ENCODE peak calls at places on chromosome 12, in six cellular contexts. I is naive thymus-derived CD4-positive, alpha-beta T cell; W is GM23338; O is natural killer cell; S is NB4; V is NCI-H187 treated with DMSO at 0.1 percent for 48 hours. M is an unnamed sample.

GRCh38 chr12:63982787-63983186 is 138.3 kb downstream of the SRGAP1 start:
- DNase-seq in V (no peak), W (no peak), I (no peak), O (no peak), S (no peak), M (no peak)

GRCh38 chr12:53657041-53657440 is 18.8 kb downstream of the ATP5MC2 start:
- DNase-seq in V (no peak), S (no peak), O (no peak), W (no peak), I (no peak), M (no peak)

GRCh38 chr12:30827406-30828055 is 72.8 kb upstream of the CAPRIN2 start:
- DNase-seq in S (no peak), V (no peak), I (no peak), W (no peak), O (no peak), M (no peak)

GRCh38 chr12:118746960-118747359 is 234.4 kb upstream of the SRRM4 start:
- DNase-seq in V (no peak), S (no peak), W (no peak), I (no peak), O (no peak), M (no peak)

GRCh38 chr12:70246580-70246979 is 3.3 kb downstream of the CNOT2 start:
- DNase-seq in W (no peak), S (no peak), V (no peak), I (no peak), O (no peak), M (no peak)

GRCh38 chr12:96368233-96368632 is 32.0 kb downstream of the CDK17 start:
- DNase-seq in I (no peak), S (no peak), O (no peak), V (no peak), W (no peak), M (no peak)

GRCh38 chr12:65826513-65827171 is 2.4 kb downstream of the HMGA2 start:
- DNase-seq in W (peak), S (peak), O (no peak), V (no peak), I (no peak), M (no peak)

GRCh38 chr12:100391856-100392255 is 35.0 kb downstream of the SLC17A8 start:
- DNase-seq in O (no peak), V (no peak), S (no peak), I (no peak), W (no peak), M (no peak)

GRCh38 chr12:80445083-80445482 is 1.0 kb downstream of the PTPRQ start:
- DNase-seq in I (no peak), O (no peak), W (no peak), S (no peak), V (no peak), M (no peak)

GRCh38 chr12:110465024-110465423 is 3.0 kb downstream of the GPN3 start:
- DNase-seq in I (no peak), V (no peak), W (no peak), S (no peak), O (no peak), M (no peak)

GRCh38 chr12:84920331-84920730 is 7.7 kb upstream of the SLC6A15 start:
- DNase-seq in I (no peak), O (no peak), S (no peak), W (no peak), V (no peak), M (no peak)

GRCh38 chr12:28583771-28584261 is 393.6 kb downstream of the CCDC91 start:
- DNase-seq in V (no peak), O (no peak), I (no peak), S (peak), W (peak), M (no peak)

GRCh38 chr12:76037130-76038105 is 5.8 kb upstream of the PHLDA1 start:
- DNase-seq in W (peak), S (peak), V (peak), I (peak), O (no peak), M (peak)

GRCh38 chr12:71865166-71865713 is 25.7 kb downstream of the TBC1D15 start:
- DNase-seq in V (no peak), W (no peak), I (no peak), S (peak), O (no peak), M (no peak)

GRCh38 chr12:19223018-19223417 is 93.5 kb downstream of the PLEKHA5 start:
- DNase-seq in V (no peak), S (peak), O (no peak), W (peak), I (no peak), M (no peak)

GRCh38 chr12:11716794-11717532 is 67.5 kb downstream of the ETV6 start:
- DNase-seq in V (no peak), W (no peak), S (peak), I (no peak), O (no peak), M (no peak)

GRCh38 chr12:21666722-21667121 is 9.1 kb upstream of the LDHB start:
- DNase-seq in I (no peak), O (no peak), S (no peak), V (peak), W (no peak), M (no peak)

GRCh38 chr12:97572220-97572619 is 109.6 kb downstream of the RMST start:
- DNase-seq in O (no peak), W (no peak), I (no peak), S (no peak), V (no peak), M (no peak)

GRCh38 chr12:42904683-42905418 is 315.3 kb upstream of the PRICKLE1 start:
- DNase-seq in S (no peak), O (no peak), W (no peak), I (no peak), V (no peak), M (no peak)

GRCh38 chr12:4272976-4273650 is 449 bp upstream of the CCND2 start:
- DNase-seq in V (no peak), S (peak), W (peak), O (no peak), I (peak), M (no peak)

GRCh38 chr12:53056296-53056695 is 6.4 kb downstream of the TNS2 start:
- DNase-seq in V (no peak), O (no peak), W (no peak), I (no peak), S (no peak), M (no peak)

GRCh38 chr12:99281277-99281676 is 366.3 kb upstream of the GARIN6 start:
- DNase-seq in V (no peak), O (no peak), S (no peak), I (no peak), W (no peak), M (no peak)

GRCh38 chr12:132554857-132555630 is 55.3 kb downstream of the LRCOL1 start:
- DNase-seq in S (peak), V (no peak), I (no peak), O (no peak), W (peak), M (no peak)

GRCh38 chr12:45148017-45148416 is 67.9 kb upstream of the ANO6 start:
- DNase-seq in W (no peak), O (no peak), I (no peak), V (no peak), S (no peak), M (no peak)

M was measured in B cell.